ENCODE peak calls at places on chromosomes 1 and 21, in ten cellular contexts. One of them, this sample, is unnamed. For H3K27me3, the result is how much of the 10 kb centered on the place peaks cover.

GRCh38 chr1:180927348-180927747 is 14.7 kb downstream of the KIAA1614 start:
- DNase-seq in pancreas: peak
- DNase-seq in K562: no peak
- DNase-seq in astrocyte: no peak
- DNase-seq in BJ: no peak
- DNase-seq in fibroblast of lung: no peak
- DNase-seq in cardiac muscle cell: no peak
- DNase-seq in PC-3: no peak
- DNase-seq in GM23248: no peak
- DNase-seq in neural progenitor cell: no peak
- DNase-seq in this sample: no peak

GRCh38 chr1:2493691-2494322 is 17.7 kb downstream of the PLCH2 start:
- DNase-seq in GM23248: no peak
- DNase-seq in neural progenitor cell: no peak
- DNase-seq in fibroblast of lung: no peak
- DNase-seq in cardiac muscle cell: no peak
- DNase-seq in pancreas: no peak
- DNase-seq in BJ: no peak
- DNase-seq in astrocyte: peak
- DNase-seq in PC-3: peak
- DNase-seq in K562: no peak
- DNase-seq in this sample: no peak

GRCh38 chr1:61370177-61370907 is 288.0 kb downstream of the NFIA start:
- DNase-seq in K562: no peak
- DNase-seq in PC-3: no peak
- DNase-seq in cardiac muscle cell: no peak
- DNase-seq in pancreas: no peak
- DNase-seq in BJ: no peak
- DNase-seq in GM23248: no peak
- DNase-seq in astrocyte: no peak
- DNase-seq in fibroblast of lung: no peak
- DNase-seq in neural progenitor cell: no peak
- DNase-seq in this sample: no peak

GRCh38 chr21:40852563-40852962 is 5.6 kb upstream of the DSCAM start:
- DNase-seq in BJ: no peak
- DNase-seq in pancreas: no peak
- DNase-seq in astrocyte: no peak
- DNase-seq in neural progenitor cell: no peak
- DNase-seq in K562: no peak
- DNase-seq in GM23248: no peak
- DNase-seq in cardiac muscle cell: no peak
- DNase-seq in PC-3: no peak
- DNase-seq in fibroblast of lung: no peak
- DNase-seq in this sample: peak

GRCh38 chr1:216207154-216207553 is 216.1 kb downstream of the USH2A start:
- DNase-seq in K562: no peak
- DNase-seq in cardiac muscle cell: no peak
- DNase-seq in fibroblast of lung: no peak
- DNase-seq in pancreas: no peak
- DNase-seq in GM23248: no peak
- DNase-seq in BJ: no peak
- DNase-seq in astrocyte: no peak
- DNase-seq in neural progenitor cell: no peak
- DNase-seq in PC-3: no peak
- DNase-seq in this sample: no peak

GRCh38 chr1:14476170-14476955 is 122.1 kb upstream of the KAZN start:
- DNase-seq in PC-3: peak
- DNase-seq in GM23248: peak
- DNase-seq in K562: no peak
- DNase-seq in fibroblast of lung: no peak
- DNase-seq in cardiac muscle cell: peak
- DNase-seq in astrocyte: peak
- DNase-seq in BJ: no peak
- DNase-seq in pancreas: no peak
- DNase-seq in neural progenitor cell: no peak
- DNase-seq in this sample: no peak

GRCh38 chr1:109840011-109840629 is 70.5 kb upstream of the CSF1 start:
- DNase-seq in PC-3: no peak
- DNase-seq in pancreas: no peak
- DNase-seq in neural progenitor cell: no peak
- DNase-seq in fibroblast of lung: peak
- DNase-seq in astrocyte: no peak
- DNase-seq in GM23248: no peak
- DNase-seq in K562: no peak
- DNase-seq in BJ: no peak
- DNase-seq in cardiac muscle cell: peak
- DNase-seq in this sample: no peak

GRCh38 chr1:160636076-160636475 is 10.8 kb downstream of the SLAMF1 start:
- DNase-seq in PC-3: no peak
- DNase-seq in astrocyte: no peak
- DNase-seq in cardiac muscle cell: no peak
- DNase-seq in K562: no peak
- DNase-seq in BJ: no peak
- DNase-seq in neural progenitor cell: no peak
- DNase-seq in GM23248: no peak
- DNase-seq in pancreas: no peak
- DNase-seq in fibroblast of lung: no peak
- DNase-seq in this sample: no peak

GRCh38 chr1:201026746-201027145 is 3.2 kb upstream of the KIF21B start:
- DNase-seq in PC-3: no peak
- DNase-seq in K562: no peak
- DNase-seq in neural progenitor cell: no peak
- DNase-seq in pancreas: no peak
- DNase-seq in cardiac muscle cell: no peak
- DNase-seq in fibroblast of lung: no peak
- DNase-seq in BJ: no peak
- DNase-seq in astrocyte: no peak
- DNase-seq in GM23248: no peak
- DNase-seq in this sample: no peak

GRCh38 chr1:10979483-10979920 is 33.0 kb upstream of the TARDBP start:
- DNase-seq in cardiac muscle cell: peak
- DNase-seq in K562: no peak
- DNase-seq in BJ: no peak
- DNase-seq in fibroblast of lung: no peak
- DNase-seq in GM23248: peak
- DNase-seq in PC-3: no peak
- DNase-seq in neural progenitor cell: peak
- DNase-seq in astrocyte: peak
- DNase-seq in pancreas: no peak
- DNase-seq in this sample: peak

GRCh38 chr1:201771466-201771865 is 57.5 kb upstream of the IPO9 start:
- DNase-seq in astrocyte: peak
- DNase-seq in BJ: no peak
- DNase-seq in pancreas: no peak
- DNase-seq in GM23248: peak
- DNase-seq in K562: no peak
- DNase-seq in cardiac muscle cell: peak
- DNase-seq in PC-3: no peak
- DNase-seq in fibroblast of lung: peak
- DNase-seq in neural progenitor cell: no peak
- DNase-seq in this sample: no peak

GRCh38 chr1:203450016-203450415 is 25.6 kb upstream of the PRELP start:
- DNase-seq in PC-3: no peak
- DNase-seq in pancreas: no peak
- DNase-seq in astrocyte: no peak
- DNase-seq in BJ: no peak
- DNase-seq in K562: no peak
- DNase-seq in GM23248: no peak
- DNase-seq in neural progenitor cell: no peak
- DNase-seq in cardiac muscle cell: no peak
- DNase-seq in fibroblast of lung: no peak
- DNase-seq in this sample: no peak

GRCh38 chr1:19462781-19463180 is 22.6 kb downstream of the CAPZB start:
- DNase-seq in GM23248: no peak
- DNase-seq in neural progenitor cell: no peak
- DNase-seq in astrocyte: no peak
- DNase-seq in fibroblast of lung: no peak
- DNase-seq in cardiac muscle cell: no peak
- DNase-seq in pancreas: no peak
- DNase-seq in PC-3: no peak
- DNase-seq in K562: no peak
- DNase-seq in BJ: no peak
- DNase-seq in this sample: no peak

GRCh38 chr1:2282556-2283270 is 54.6 kb downstream of the SKI start:
- DNase-seq in cardiac muscle cell: no peak
- DNase-seq in GM23248: no peak
- DNase-seq in astrocyte: no peak
- DNase-seq in pancreas: peak
- DNase-seq in PC-3: no peak
- DNase-seq in fibroblast of lung: no peak
- DNase-seq in K562: no peak
- DNase-seq in BJ: no peak
- DNase-seq in neural progenitor cell: no peak
- DNase-seq in this sample: no peak

GRCh38 chr1:113793878-113794834 is 18.1 kb downstream of the RSBN1 start:
- DNase-seq in neural progenitor cell: no peak
- DNase-seq in astrocyte: no peak
- DNase-seq in BJ: no peak
- DNase-seq in GM23248: no peak
- DNase-seq in PC-3: no peak
- DNase-seq in K562: no peak
- DNase-seq in cardiac muscle cell: no peak
- DNase-seq in fibroblast of lung: no peak
- DNase-seq in pancreas: no peak
- DNase-seq in this sample: no peak

DNA sequence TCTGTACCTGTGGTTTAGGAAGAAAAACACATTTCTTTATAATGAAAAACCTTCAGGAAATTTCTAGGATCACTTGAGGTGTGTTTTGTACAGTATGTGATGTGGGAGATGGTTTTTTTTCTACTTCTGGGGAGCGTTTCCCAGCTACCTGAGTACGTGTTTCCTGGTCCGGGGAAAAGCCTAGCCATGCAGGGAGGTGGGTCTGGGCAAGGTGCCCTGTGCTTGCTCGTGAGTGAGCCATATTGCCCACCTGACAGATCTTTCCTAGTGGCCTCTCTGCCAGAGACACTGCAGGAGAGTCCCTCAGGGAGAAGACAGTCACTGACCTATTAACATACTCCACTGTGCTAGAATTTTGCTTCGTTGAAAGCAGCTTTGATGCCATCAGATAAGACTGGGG is 41.3 kb downstream of the TRPM2 start:
- DNase-seq in neural progenitor cell: no peak
- DNase-seq in PC-3: no peak
- DNase-seq in GM23248: no peak
- DNase-seq in cardiac muscle cell: no peak
- DNase-seq in astrocyte: no peak
- DNase-seq in K562: no peak
- DNase-seq in pancreas: no peak
- DNase-seq in BJ: no peak
- DNase-seq in fibroblast of lung: no peak
- DNase-seq in this sample: no peak
- H3K27me3 ChIP-seq in neural progenitor cell: under half
- H3K27me3 ChIP-seq in PC-3: under half
- H3K27me3 ChIP-seq in GM23248: under half
- H3K27me3 ChIP-seq in cardiac muscle cell: under half
- H3K27me3 ChIP-seq in astrocyte: under half
- H3K27me3 ChIP-seq in K562: under half
- H3K27me3 ChIP-seq in pancreas: under half
- H3K27me3 ChIP-seq in BJ: under half
- H3K27me3 ChIP-seq in fibroblast of lung: under half
- H3K27me3 ChIP-seq in this sample: under half

GRCh38 chr1:225435487-225435886 is 7.6 kb upstream of the LBR start:
- DNase-seq in GM23248: no peak
- DNase-seq in PC-3: no peak
- DNase-seq in K562: no peak
- DNase-seq in fibroblast of lung: no peak
- DNase-seq in neural progenitor cell: no peak
- DNase-seq in pancreas: no peak
- DNase-seq in cardiac muscle cell: no peak
- DNase-seq in astrocyte: no peak
- DNase-seq in BJ: no peak
- DNase-seq in this sample: no peak
- H3K27me3 ChIP-seq in GM23248: under half
- H3K27me3 ChIP-seq in PC-3: under half
- H3K27me3 ChIP-seq in K562: under half
- H3K27me3 ChIP-seq in fibroblast of lung: under half
- H3K27me3 ChIP-seq in neural progenitor cell: under half
- H3K27me3 ChIP-seq in pancreas: under half
- H3K27me3 ChIP-seq in cardiac muscle cell: under half
- H3K27me3 ChIP-seq in astrocyte: under half
- H3K27me3 ChIP-seq in BJ: under half
- H3K27me3 ChIP-seq in this sample: under half

GRCh38 chr21:36704958-36705678 is 6.2 kb downstream of the SIM2 start:
- DNase-seq in BJ: no peak
- DNase-seq in GM23248: no peak
- DNase-seq in astrocyte: no peak
- DNase-seq in fibroblast of lung: no peak
- DNase-seq in K562: no peak
- DNase-seq in pancreas: no peak
- DNase-seq in cardiac muscle cell: no peak
- DNase-seq in neural progenitor cell: peak
- DNase-seq in PC-3: no peak
- DNase-seq in this sample: peak
- H3K27me3 ChIP-seq in BJ: half or more
- H3K27me3 ChIP-seq in GM23248: half or more
- H3K27me3 ChIP-seq in astrocyte: half or more
- H3K27me3 ChIP-seq in fibroblast of lung: half or more
- H3K27me3 ChIP-seq in K562: half or more
- H3K27me3 ChIP-seq in pancreas: under half
- H3K27me3 ChIP-seq in cardiac muscle cell: half or more
- H3K27me3 ChIP-seq in neural progenitor cell: half or more
- H3K27me3 ChIP-seq in PC-3: under half
- H3K27me3 ChIP-seq in this sample: half or more

GRCh38 chr1:17170571-17170970 is 34.4 kb upstream of the PADI1 start:
- DNase-seq in fibroblast of lung: peak
- DNase-seq in K562: no peak
- DNase-seq in astrocyte: peak
- DNase-seq in neural progenitor cell: no peak
- DNase-seq in cardiac muscle cell: no peak
- DNase-seq in PC-3: peak
- DNase-seq in GM23248: peak
- DNase-seq in pancreas: no peak
- DNase-seq in BJ: peak
- DNase-seq in this sample: no peak

GRCh38 chr1:17168480-17168878 is 36.4 kb upstream of the PADI1 start:
- DNase-seq in BJ: peak
- DNase-seq in fibroblast of lung: peak
- DNase-seq in neural progenitor cell: no peak
- DNase-seq in PC-3: peak
- DNase-seq in cardiac muscle cell: peak
- DNase-seq in pancreas: no peak
- DNase-seq in K562: no peak
- DNase-seq in astrocyte: peak
- DNase-seq in GM23248: peak
- DNase-seq in this sample: no peak

GRCh38 chr1:17167041-17167782 is 37.7 kb upstream of the PADI1 start:
- DNase-seq in BJ: no peak
- DNase-seq in cardiac muscle cell: no peak
- DNase-seq in K562: no peak
- DNase-seq in astrocyte: no peak
- DNase-seq in neural progenitor cell: no peak
- DNase-seq in GM23248: peak
- DNase-seq in fibroblast of lung: no peak
- DNase-seq in PC-3: no peak
- DNase-seq in pancreas: no peak
- DNase-seq in this sample: peak

GRCh38 chr1:17165823-17166222 is 39.1 kb upstream of the PADI1 start:
- DNase-seq in K562: no peak
- DNase-seq in fibroblast of lung: no peak
- DNase-seq in astrocyte: no peak
- DNase-seq in cardiac muscle cell: no peak
- DNase-seq in neural progenitor cell: no peak
- DNase-seq in PC-3: no peak
- DNase-seq in pancreas: no peak
- DNase-seq in BJ: no peak
- DNase-seq in GM23248: no peak
- DNase-seq in this sample: no peak

GRCh38 chr1:17167783-17168479 is 37.0 kb upstream of the PADI1 start:
- DNase-seq in neural progenitor cell: no peak
- DNase-seq in pancreas: no peak
- DNase-seq in K562: no peak
- DNase-seq in PC-3: peak
- DNase-seq in fibroblast of lung: peak
- DNase-seq in cardiac muscle cell: peak
- DNase-seq in astrocyte: peak
- DNase-seq in BJ: peak
- DNase-seq in GM23248: peak
- DNase-seq in this sample: no peak
- H3K27me3 ChIP-seq in neural progenitor cell: under half
- H3K27me3 ChIP-seq in pancreas: under half
- H3K27me3 ChIP-seq in K562: under half
- H3K27me3 ChIP-seq in PC-3: under half
- H3K27me3 ChIP-seq in fibroblast of lung: under half
- H3K27me3 ChIP-seq in cardiac muscle cell: under half
- H3K27me3 ChIP-seq in astrocyte: under half
- H3K27me3 ChIP-seq in BJ: under half
- H3K27me3 ChIP-seq in GM23248: under half
- H3K27me3 ChIP-seq in this sample: under half

This sample was measured in H7.